ENCODE peak calls at places on chromosome 22, in ten cellular contexts. C, J, N, G, D, Y, Q, A, E and V are unnamed samples.

GRCh38 chr22:25021409-25021808 is 68.9 kb downstream of the KIAA1671 start:
- DNase-seq in C (no peak), J (peak; percentile 12), N (no peak), G (no peak), D (no peak), Y (no peak), Q (no peak), A (no peak), E (no peak), V (no peak)

GRCh38 chr22:44901301-44901700 is 108.5 kb downstream of the PHF21B start:
- DNase-seq in C (no peak), J (no peak), N (no peak), G (peak; percentile 11), D (no peak), Y (no peak), Q (peak; percentile 9), A (no peak), E (no peak), V (no peak)

GRCh38 chr22:50498322-50498861 is 9.1 kb downstream of the LMF2 start:
- DNase-seq in C (peak; percentile 86), J (no peak), N (peak; percentile 59), G (no peak), D (peak; percentile 60), Y (peak; percentile 54), Q (peak; percentile 36), A (peak; percentile 82), E (peak; percentile 45), V (no peak)

GRCh38 chr22:44773082-44773481 is 20.7 kb downstream of the ARHGAP8 start:
- DNase-seq in C (no peak), J (no peak), N (no peak), G (no peak), D (no peak), Y (no peak), Q (no peak), A (no peak), E (no peak), V (no peak)

GRCh38 chr22:29257751-29258181 is 10.0 kb downstream of the RHBDD3 start:
- DNase-seq in C (no peak), J (no peak), N (no peak), G (no peak), D (no peak), Y (no peak), Q (no peak), A (no peak), E (no peak), V (no peak)

GRCh38 chr22:46848227-46848626 is 85.8 kb downstream of the TBC1D22A start:
- DNase-seq in C (no peak), J (no peak), N (no peak), G (no peak), D (no peak), Y (no peak), Q (peak; percentile 56), A (no peak), E (no peak), V (no peak)

GRCh38 chr22:36088292-36088691 is 59.7 kb upstream of the RBFOX2 start:
- DNase-seq in C (no peak), J (peak; percentile 38), N (no peak), G (no peak), D (no peak), Y (no peak), Q (no peak), A (no peak), E (no peak), V (no peak)

GRCh38 chr22:39343259-39344045 is 6.3 kb upstream of the SYNGR1 start:
- DNase-seq in C (peak; percentile 75), J (no peak), N (peak; percentile 72), G (peak; percentile 72), D (peak; percentile 59), Y (peak; percentile 73), Q (peak; percentile 41), A (peak; percentile 61), E (peak; percentile 31), V (no peak)

GRCh38 chr22:38442967-38443674 is 11.9 kb downstream of the KCNJ4 start:
- DNase-seq in C (no peak), J (no peak), N (no peak), G (no peak), D (no peak), Y (no peak), Q (no peak), A (no peak), E (no peak), V (no peak)

GRCh38 chr22:41596776-41597634 is 7.4 kb upstream of the PMM1 start:
- DNase-seq in C (peak; percentile 69), J (peak; percentile 82), N (peak; percentile 46), G (no peak), D (peak; percentile 81), Y (peak; percentile 40), Q (peak; percentile 37), A (no peak), E (no peak), V (peak; percentile 79)

GRCh38 chr22:38228326-38228872 is 26.6 kb downstream of the MAFF start:
- DNase-seq in C (no peak), J (no peak), N (no peak), G (no peak), D (no peak), Y (no peak), Q (no peak), A (no peak), E (no peak), V (no peak)

GRCh38 chr22:42179616-42180015 is 49.0 kb upstream of the CYP2D6 start:
- DNase-seq in C (no peak), J (no peak), N (no peak), G (no peak), D (no peak), Y (no peak), Q (peak; percentile 83), A (no peak), E (no peak), V (no peak)

GRCh38 chr22:45366713-45367112 is 46.7 kb downstream of the SMC1B start:
- DNase-seq in C (no peak), J (no peak), N (no peak), G (no peak), D (no peak), Y (no peak), Q (no peak), A (no peak), E (no peak), V (no peak)

GRCh38 chr22:22026157-22026831 is 43.7 kb upstream of the TOP3B start:
- DNase-seq in C (no peak), J (no peak), N (peak; percentile 62), G (no peak), D (no peak), Y (no peak), Q (no peak), A (no peak), E (no peak), V (no peak)

GRCh38 chr22:35330258-35330861 is 30.7 kb downstream of the TOM1 start:
- DNase-seq in C (no peak), J (peak; percentile 95), N (peak; percentile 44), G (peak; percentile 85), D (no peak), Y (peak; percentile 91), Q (peak; percentile 60), A (no peak), E (peak; percentile 28), V (peak; percentile 92)

GRCh38 chr22:19407649-19408606 is 23.6 kb downstream of the HIRA start:
- DNase-seq in C (no peak), J (no peak), N (no peak), G (no peak), D (no peak), Y (no peak), Q (peak; percentile 17), A (no peak), E (no peak), V (no peak)

GRCh38 chr22:45290410-45290936 is 5.7 kb downstream of the UPK3A start:
- DNase-seq in C (peak; percentile 69), J (no peak), N (no peak), G (no peak), D (peak; percentile 63), Y (no peak), Q (peak; percentile 54), A (no peak), E (no peak), V (no peak)

GRCh38 chr22:47047321-47048122 is 285.1 kb downstream of the TBC1D22A start:
- DNase-seq in C (no peak), J (peak; percentile 48), N (no peak), G (no peak), D (no peak), Y (no peak), Q (no peak), A (no peak), E (no peak), V (peak; percentile 41)

GRCh38 chr22:36337365-36338130 is 50.2 kb downstream of the MYH9 start:
- DNase-seq in C (no peak), J (no peak), N (no peak), G (no peak), D (no peak), Y (no peak), Q (no peak), A (no peak), E (no peak), V (no peak)

GRCh38 chr22:45208993-45209838 is 31.5 kb downstream of the KIAA0930 start:
- DNase-seq in C (peak; percentile 85), J (peak; percentile 90), N (no peak), G (peak; percentile 73), D (peak; percentile 80), Y (no peak), Q (peak; percentile 86), A (peak; percentile 66), E (no peak), V (peak; percentile 73)